ENCODE peak calls at places on chromosome 18, in six cellular contexts. One of them, this sample, is unnamed.

GRCh38 chr18:35478520-35479435 is 19.0 kb downstream of the INO80C start:
- DNase-seq in GM12878: no peak
- DNase-seq in HCT116: peak
- DNase-seq in H1: no peak
- DNase-seq in HepG2: peak
- DNase-seq in endothelial cell of umbilical vein: peak
- DNase-seq in this sample: no peak

GRCh38 chr18:5309888-5310470 is 14.5 kb upstream of the ZBTB14 start:
- DNase-seq in GM12878: peak
- DNase-seq in HCT116: no peak
- DNase-seq in H1: no peak
- DNase-seq in HepG2: no peak
- DNase-seq in endothelial cell of umbilical vein: no peak
- DNase-seq in this sample: no peak

GRCh38 chr18:10580215-10580614 is 54.4 kb downstream of the NAPG start:
- DNase-seq in GM12878: no peak
- DNase-seq in HCT116: no peak
- DNase-seq in H1: no peak
- DNase-seq in HepG2: no peak
- DNase-seq in endothelial cell of umbilical vein: no peak
- DNase-seq in this sample: no peak

GRCh38 chr18:57447154-57447621 is 12.0 kb downstream of the ONECUT2 start:
- DNase-seq in GM12878: no peak
- DNase-seq in HCT116: no peak
- DNase-seq in H1: no peak
- DNase-seq in HepG2: no peak
- DNase-seq in endothelial cell of umbilical vein: peak
- DNase-seq in this sample: no peak

GRCh38 chr18:10442551-10442971 is 11.9 kb upstream of the APCDD1 start:
- DNase-seq in GM12878: no peak
- DNase-seq in HCT116: no peak
- DNase-seq in H1: no peak
- DNase-seq in HepG2: no peak
- DNase-seq in endothelial cell of umbilical vein: no peak
- DNase-seq in this sample: no peak

GRCh38 chr18:73842795-73843394 is 304.7 kb downstream of the FBXO15 start:
- DNase-seq in GM12878: peak
- DNase-seq in HCT116: peak
- DNase-seq in H1: no peak
- DNase-seq in HepG2: peak
- DNase-seq in endothelial cell of umbilical vein: no peak
- DNase-seq in this sample: no peak

GRCh38 chr18:74963820-74964446 is 245.0 kb downstream of the PTGR3 start:
- DNase-seq in GM12878: no peak
- DNase-seq in HCT116: peak
- DNase-seq in H1: peak
- DNase-seq in HepG2: peak
- DNase-seq in endothelial cell of umbilical vein: peak
- DNase-seq in this sample: no peak

GRCh38 chr18:31206787-31207381 is 44.2 kb upstream of the DSC1 start:
- DNase-seq in GM12878: peak
- DNase-seq in HCT116: peak
- DNase-seq in H1: peak
- DNase-seq in HepG2: peak
- DNase-seq in endothelial cell of umbilical vein: peak
- DNase-seq in this sample: no peak

GRCh38 chr18:74509856-74510769 is 13.9 kb downstream of the CNDP2 start:
- DNase-seq in GM12878: no peak
- DNase-seq in HCT116: no peak
- DNase-seq in H1: no peak
- DNase-seq in HepG2: no peak
- DNase-seq in endothelial cell of umbilical vein: no peak
- DNase-seq in this sample: no peak

GRCh38 chr18:70181015-70181414 is 24.5 kb downstream of the RTTN start:
- DNase-seq in GM12878: no peak
- DNase-seq in HCT116: peak
- DNase-seq in H1: no peak
- DNase-seq in HepG2: peak
- DNase-seq in endothelial cell of umbilical vein: peak
- DNase-seq in this sample: no peak

GRCh38 chr18:76673281-76674005 is 148.9 kb upstream of the ZNF236 start:
- DNase-seq in GM12878: no peak
- DNase-seq in HCT116: no peak
- DNase-seq in H1: no peak
- DNase-seq in HepG2: no peak
- DNase-seq in endothelial cell of umbilical vein: no peak
- DNase-seq in this sample: no peak

GRCh38 chr18:48989304-48990284 is 38.8 kb upstream of the SMAD7 start:
- DNase-seq in GM12878: no peak
- DNase-seq in HCT116: no peak
- DNase-seq in H1: no peak
- DNase-seq in HepG2: peak
- DNase-seq in endothelial cell of umbilical vein: no peak
- DNase-seq in this sample: no peak

GRCh38 chr18:27653247-27653646 is 468.1 kb upstream of the CHST9 start:
- DNase-seq in GM12878: no peak
- DNase-seq in HCT116: no peak
- DNase-seq in H1: no peak
- DNase-seq in HepG2: no peak
- DNase-seq in endothelial cell of umbilical vein: no peak
- DNase-seq in this sample: no peak

GRCh38 chr18:79798999-79799370 is 1.2 kb downstream of the KCNG2 start:
- DNase-seq in GM12878: no peak
- DNase-seq in HCT116: no peak
- DNase-seq in H1: no peak
- DNase-seq in HepG2: no peak
- DNase-seq in endothelial cell of umbilical vein: no peak
- DNase-seq in this sample: no peak

GRCh38 chr18:77054606-77055428 is 77.8 kb downstream of the MBP start:
- DNase-seq in GM12878: peak
- DNase-seq in HCT116: no peak
- DNase-seq in H1: peak
- DNase-seq in HepG2: peak
- DNase-seq in endothelial cell of umbilical vein: peak
- DNase-seq in this sample: peak

GRCh38 chr18:49476664-49477411 is 10.2 kb downstream of the C18orf32 start:
- DNase-seq in GM12878: no peak
- DNase-seq in HCT116: no peak
- DNase-seq in H1: no peak
- DNase-seq in HepG2: no peak
- DNase-seq in endothelial cell of umbilical vein: peak
- DNase-seq in this sample: no peak

GRCh38 chr18:11183621-11184020 is 34.3 kb upstream of the PIEZO2 start:
- DNase-seq in GM12878: no peak
- DNase-seq in HCT116: no peak
- DNase-seq in H1: no peak
- DNase-seq in HepG2: no peak
- DNase-seq in endothelial cell of umbilical vein: no peak
- DNase-seq in this sample: no peak

GRCh38 chr18:78496095-78496494 is 483.5 kb upstream of the SALL3 start:
- DNase-seq in GM12878: no peak
- DNase-seq in HCT116: no peak
- DNase-seq in H1: no peak
- DNase-seq in HepG2: no peak
- DNase-seq in endothelial cell of umbilical vein: no peak
- DNase-seq in this sample: no peak

GRCh38 chr18:4510709-4511108 is 55.6 kb upstream of the DLGAP1 start:
- DNase-seq in GM12878: no peak
- DNase-seq in HCT116: no peak
- DNase-seq in H1: no peak
- DNase-seq in HepG2: no peak
- DNase-seq in endothelial cell of umbilical vein: peak
- DNase-seq in this sample: no peak

GRCh38 chr18:75229437-75229836 is 18.8 kb downstream of the TSHZ1 start:
- DNase-seq in GM12878: no peak
- DNase-seq in HCT116: no peak
- DNase-seq in H1: no peak
- DNase-seq in HepG2: no peak
- DNase-seq in endothelial cell of umbilical vein: no peak
- DNase-seq in this sample: no peak

GRCh38 chr18:46755315-46756171 is 1.3 kb downstream of the ST8SIA5 start:
- DNase-seq in GM12878: no peak
- DNase-seq in HCT116: no peak
- DNase-seq in H1: no peak
- DNase-seq in HepG2: no peak
- DNase-seq in endothelial cell of umbilical vein: no peak
- DNase-seq in this sample: no peak
- H3K4me3 ChIP-seq in GM12878: no peak
- H3K4me3 ChIP-seq in HCT116: no peak
- H3K4me3 ChIP-seq in H1: peak
- H3K4me3 ChIP-seq in HepG2: no peak
- H3K4me3 ChIP-seq in endothelial cell of umbilical vein: no peak
- H3K4me3 ChIP-seq in this sample: no peak

GRCh38 chr18:46338761-46339160 is 234.6 kb downstream of the HAUS1 start:
- DNase-seq in GM12878: no peak
- DNase-seq in HCT116: no peak
- DNase-seq in H1: no peak
- DNase-seq in HepG2: no peak
- DNase-seq in endothelial cell of umbilical vein: no peak
- DNase-seq in this sample: no peak

GRCh38 chr18:46338213-46338612 is 234.0 kb downstream of the HAUS1 start:
- DNase-seq in GM12878: no peak
- DNase-seq in HCT116: no peak
- DNase-seq in H1: no peak
- DNase-seq in HepG2: no peak
- DNase-seq in endothelial cell of umbilical vein: no peak
- DNase-seq in this sample: no peak

GRCh38 chr18:46341989-46342525 is 237.9 kb downstream of the HAUS1 start:
- DNase-seq in GM12878: no peak
- DNase-seq in HCT116: no peak
- DNase-seq in H1: no peak
- DNase-seq in HepG2: no peak
- DNase-seq in endothelial cell of umbilical vein: no peak
- DNase-seq in this sample: no peak

GRCh38 chr18:46343456-46343855 is 239.3 kb downstream of the HAUS1 start:
- DNase-seq in GM12878: no peak
- DNase-seq in HCT116: no peak
- DNase-seq in H1: no peak
- DNase-seq in HepG2: no peak
- DNase-seq in endothelial cell of umbilical vein: no peak
- DNase-seq in this sample: no peak

DNA sequence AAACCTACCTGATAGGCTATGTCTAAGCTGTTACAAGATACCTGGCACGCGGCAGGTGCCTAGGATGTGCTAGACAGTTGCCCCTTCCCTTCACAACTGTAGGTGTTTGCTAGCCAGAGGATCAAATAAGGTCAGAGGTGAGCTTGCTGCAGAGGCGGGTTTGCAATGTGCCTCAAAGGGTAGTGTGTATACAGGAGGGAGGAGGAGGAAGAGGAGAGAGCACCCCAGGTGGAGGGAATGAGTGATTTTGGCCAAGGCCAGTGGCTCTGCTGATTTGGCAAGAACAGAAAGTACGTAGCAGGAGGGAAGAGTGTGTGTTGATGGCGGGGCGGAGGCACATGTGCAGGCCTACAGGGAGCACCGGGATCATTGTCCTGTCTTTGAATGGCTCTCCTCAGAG is 236.5 kb downstream of the HAUS1 start:
- DNase-seq in GM12878: no peak
- DNase-seq in HCT116: no peak
- DNase-seq in H1: no peak
- DNase-seq in HepG2: no peak
- DNase-seq in endothelial cell of umbilical vein: no peak
- DNase-seq in this sample: no peak
- TF ChIP-seq POLR2AphosphoS5 in GM12878: no peak
- TF ChIP-seq POLR2AphosphoS5 in HCT116: no peak
- TF ChIP-seq POLR2AphosphoS5 in H1: no peak
- TF ChIP-seq POLR2AphosphoS5 in HepG2: no peak
- TF ChIP-seq POLR2AphosphoS5 in endothelial cell of umbilical vein: no peak
- TF ChIP-seq POLR2AphosphoS5 in this sample: no peak

GRCh38 chr18:68428026-68428425 is 286.9 kb downstream of the TMX3 start:
- DNase-seq in GM12878: no peak
- DNase-seq in HCT116: no peak
- DNase-seq in H1: no peak
- DNase-seq in HepG2: no peak
- DNase-seq in endothelial cell of umbilical vein: peak
- DNase-seq in this sample: no peak
- H3K9ac ChIP-seq in GM12878: no peak
- H3K9ac ChIP-seq in HCT116: no peak
- H3K9ac ChIP-seq in H1: no peak
- H3K9ac ChIP-seq in HepG2: no peak
- H3K9ac ChIP-seq in endothelial cell of umbilical vein: no peak
- H3K9ac ChIP-seq in this sample: no peak

DNA sequence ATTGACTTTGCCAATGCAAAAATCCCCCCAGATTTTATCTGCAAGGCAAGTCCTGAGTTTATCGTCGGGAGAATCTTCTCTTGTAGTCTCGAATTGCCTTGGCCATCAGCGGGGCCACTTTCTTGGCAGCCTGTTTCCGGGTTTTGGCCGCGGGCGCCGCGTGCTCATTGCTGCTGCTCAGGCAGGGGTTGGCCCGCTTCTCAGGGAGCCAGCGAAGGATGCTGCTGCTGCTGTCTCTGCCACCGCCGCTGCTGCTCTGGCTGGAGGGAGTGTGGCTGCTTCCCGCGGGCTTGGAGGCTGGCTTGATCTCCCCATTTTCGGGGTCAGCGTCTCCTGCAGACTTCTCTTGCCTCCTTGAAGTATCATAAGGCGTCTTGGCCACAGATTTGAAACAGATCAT is 2.5 kb downstream of the ELOA2 start:
- DNase-seq in GM12878: no peak
- DNase-seq in HCT116: no peak
- DNase-seq in H1: no peak
- DNase-seq in HepG2: no peak
- DNase-seq in endothelial cell of umbilical vein: no peak
- DNase-seq in this sample: no peak
- H3K4me3 ChIP-seq in GM12878: no peak
- H3K4me3 ChIP-seq in HCT116: no peak
- H3K4me3 ChIP-seq in H1: no peak
- H3K4me3 ChIP-seq in HepG2: no peak
- H3K4me3 ChIP-seq in endothelial cell of umbilical vein: no peak
- H3K4me3 ChIP-seq in this sample: no peak

GRCh38 chr18:44782617-44783016 is 101.9 kb downstream of the SETBP1 start:
- DNase-seq in GM12878: no peak
- DNase-seq in HCT116: no peak
- DNase-seq in H1: no peak
- DNase-seq in HepG2: no peak
- DNase-seq in endothelial cell of umbilical vein: no peak
- DNase-seq in this sample: no peak

GRCh38 chr18:44778788-44779187 is 98.1 kb downstream of the SETBP1 start:
- DNase-seq in GM12878: no peak
- DNase-seq in HCT116: no peak
- DNase-seq in H1: no peak
- DNase-seq in HepG2: no peak
- DNase-seq in endothelial cell of umbilical vein: no peak
- DNase-seq in this sample: no peak

GRCh38 chr18:44779893-44780292 is 99.2 kb downstream of the SETBP1 start:
- DNase-seq in GM12878: no peak
- DNase-seq in HCT116: no peak
- DNase-seq in H1: no peak
- DNase-seq in HepG2: no peak
- DNase-seq in endothelial cell of umbilical vein: no peak
- DNase-seq in this sample: no peak

GRCh38 chr18:44783371-44783770 is 102.7 kb downstream of the SETBP1 start:
- DNase-seq in GM12878: no peak
- DNase-seq in HCT116: no peak
- DNase-seq in H1: no peak
- DNase-seq in HepG2: no peak
- DNase-seq in endothelial cell of umbilical vein: no peak
- DNase-seq in this sample: no peak

GRCh38 chr18:44781890-44782289 is 101.2 kb downstream of the SETBP1 start:
- DNase-seq in GM12878: no peak
- DNase-seq in HCT116: no peak
- DNase-seq in H1: no peak
- DNase-seq in HepG2: no peak
- DNase-seq in endothelial cell of umbilical vein: peak
- DNase-seq in this sample: no peak
- TF ChIP-seq POLR2AphosphoS5 in GM12878: no peak
- TF ChIP-seq POLR2AphosphoS5 in HCT116: no peak
- TF ChIP-seq POLR2AphosphoS5 in H1: no peak
- TF ChIP-seq POLR2AphosphoS5 in HepG2: no peak
- TF ChIP-seq POLR2AphosphoS5 in endothelial cell of umbilical vein: no peak
- TF ChIP-seq POLR2AphosphoS5 in this sample: no peak